ENCODE peak calls at places on chromosomes 11 and 22, in four cellular contexts. H is OCI-LY7, L is A673, S is A549. U is an unnamed sample.

GRCh38 chr22:46734830-46735453 is 3.1 kb downstream of the CERK start:
- DNase-seq in H (peak; percentile 88), L (no peak), S (no peak), U (no peak)

GRCh38 chr11:34926101-34926830 is 9.8 kb downstream of the PDHX start:
- DNase-seq in H (peak; percentile 58), L (peak; percentile 89), S (peak; percentile 53), U (peak; percentile 54)

GRCh38 chr11:100855466-100856067 is 168.5 kb downstream of the ARHGAP42 start:
- DNase-seq in H (peak; percentile 39), L (peak; percentile 85), S (peak; percentile 57), U (peak; percentile 60)

GRCh38 chr22:48942698-48943566 is 884.7 kb downstream of the BRD1 start:
- DNase-seq in H (no peak), L (no peak), S (no peak), U (no peak)

GRCh38 chr11:119338946-119339580 is 1.6 kb downstream of the C1QTNF5 start:
- DNase-seq in H (no peak), L (no peak), S (no peak), U (no peak)

GRCh38 chr22:22181515-22181959 is 63.0 kb upstream of the VPREB1 start:
- DNase-seq in H (no peak), L (no peak), S (peak; percentile 18), U (no peak)

GRCh38 chr11:19832166-19832750 is 119.6 kb downstream of the NAV2 start:
- DNase-seq in H (no peak), L (no peak), S (no peak), U (peak; percentile 20)

GRCh38 chr11:44269369-44270351 is 40.3 kb downstream of the ALX4 start:
- DNase-seq in H (no peak), L (no peak), S (no peak), U (no peak)

GRCh38 chr22:28245579-28246224 is 326.6 kb upstream of the PITPNB start:
- DNase-seq in H (no peak), L (no peak), S (no peak), U (no peak)

GRCh38 chr11:123054301-123055065 is 7.5 kb downstream of the HSPA8 start:
- DNase-seq in H (peak; percentile 88), L (peak; percentile 94), S (peak; percentile 70), U (peak; percentile 93)

GRCh38 chr22:17368727-17369552 is at the start of gene CECR2:
- DNase-seq in H (peak; percentile 71), L (peak; percentile 56), S (peak; percentile 21), U (peak; percentile 95)

GRCh38 chr22:17370036-17370765 is 941 bp downstream of the CECR2 start:
- DNase-seq in H (no peak), L (no peak), S (no peak), U (peak; percentile 76)

GRCh38 chr22:17369553-17370035 is 334 bp downstream of the CECR2 start:
- DNase-seq in H (peak; percentile 30), L (no peak), S (no peak), U (peak; percentile 88)

GRCh38 chr22:17371446-17371845 is 2.2 kb downstream of the CECR2 start:
- DNase-seq in H (no peak), L (no peak), S (no peak), U (no peak)

DNA sequence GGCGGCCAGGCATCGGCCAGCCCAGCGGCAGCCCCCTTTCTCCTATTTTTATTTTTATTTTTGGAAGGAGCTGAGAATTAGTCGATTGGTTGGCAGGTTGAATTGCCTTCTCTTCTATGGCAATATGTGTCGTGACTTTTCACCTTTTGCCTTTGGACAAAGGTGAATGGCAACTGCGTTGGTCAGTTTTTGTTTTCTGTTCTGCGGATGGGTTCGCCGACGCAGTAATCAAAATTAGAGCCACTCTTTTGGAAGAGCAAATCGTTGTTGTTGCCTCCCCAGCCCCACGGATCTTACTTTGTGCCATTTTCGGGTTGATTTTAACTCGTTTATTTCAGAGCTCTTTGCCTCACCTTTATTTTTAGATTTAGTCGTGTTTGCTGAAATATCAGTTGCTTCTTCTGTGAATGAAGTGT is 1.5 kb downstream of the CECR2 start:
- DNase-seq in H (no peak), L (no peak), S (no peak), U (no peak)
- H3K4me1 ChIP-seq in H (peaks cover 14% of the 10 kb centered on the region), L (peaks cover 7% of the 10 kb centered on the region), S (peaks cover 13% of the 10 kb centered on the region), U (peaks cover 57% of the 10 kb centered on the region)

DNA sequence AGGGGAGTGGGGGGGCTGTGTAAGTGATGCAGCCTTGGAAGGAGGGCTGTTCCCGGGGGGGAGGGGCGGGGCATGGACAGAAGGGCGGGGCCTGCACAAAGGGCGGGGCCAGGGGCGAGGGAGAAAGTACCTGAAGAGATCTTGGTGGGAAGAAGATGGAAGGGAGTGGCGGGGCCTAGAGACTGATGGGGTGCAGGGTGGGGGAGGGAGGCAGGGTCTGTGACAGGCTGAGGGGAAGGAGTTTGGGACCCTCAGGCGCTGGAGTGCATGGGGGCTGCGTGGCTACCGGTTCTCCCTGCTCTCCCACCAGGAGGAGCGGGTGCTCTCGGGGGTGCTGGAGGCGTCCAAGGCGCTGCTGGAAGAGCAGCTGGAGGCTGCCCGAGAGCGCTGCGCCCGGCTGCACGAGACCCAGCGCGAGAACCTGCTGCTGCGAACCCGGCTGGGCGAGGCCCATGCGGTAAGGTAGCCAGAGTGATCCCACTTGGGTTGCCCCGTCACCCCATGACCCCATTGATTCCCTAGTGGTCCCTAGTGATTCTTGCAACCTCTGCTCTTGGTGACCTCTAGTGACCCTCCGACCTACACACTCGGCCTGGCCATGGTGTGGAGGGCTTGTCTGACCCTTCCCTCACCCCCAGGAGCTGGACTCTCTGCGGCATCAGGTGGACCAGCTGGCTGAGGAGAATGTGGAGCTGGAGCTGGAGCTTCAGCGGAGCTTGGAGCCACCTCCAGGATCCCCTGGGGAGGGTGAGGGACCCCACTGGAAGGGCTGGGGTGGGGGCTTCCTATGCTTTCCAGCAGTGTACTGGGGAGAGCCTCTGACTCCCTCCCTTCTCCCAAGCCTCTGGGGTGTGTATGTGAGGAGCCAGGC is 3.1 kb downstream of the CCDC88B start:
- DNase-seq in H (no peak), L (no peak), S (no peak), U (no peak)
- H3K4me1 ChIP-seq in H (peaks cover 35% of the 10 kb centered on the region), L (no peaks in the 10 kb centered on the region), S (peaks cover 22% of the 10 kb centered on the region), U (peaks cover 17% of the 10 kb centered on the region)

GRCh38 chr11:67612751-67613150 is 6.0 kb downstream of the NDUFV1 start:
- DNase-seq in H (no peak), L (no peak), S (no peak), U (no peak)

GRCh38 chr11:67610302-67610868 is 3.6 kb downstream of the NDUFV1 start:
- DNase-seq in H (no peak), L (no peak), S (no peak), U (no peak)

GRCh38 chr11:67613313-67613959 is 6.7 kb downstream of the NDUFV1 start:
- DNase-seq in H (no peak), L (no peak), S (no peak), U (no peak)

GRCh38 chr11:67611165-67611564 is 4.4 kb downstream of the NDUFV1 start:
- DNase-seq in H (no peak), L (no peak), S (no peak), U (no peak)

GRCh38 chr11:67611704-67612587 is 5.2 kb downstream of the NDUFV1 start:
- DNase-seq in H (no peak), L (no peak), S (no peak), U (no peak)
- H3K4me1 ChIP-seq in H (peaks cover 47% of the 10 kb centered on the region), L (peaks cover 9% of the 10 kb centered on the region), S (peaks cover 9% of the 10 kb centered on the region), U (peaks cover 14% of the 10 kb centered on the region)

GRCh38 chr11:66371627-66372415 is at the start of gene SLC29A2:
- DNase-seq in H (peak; percentile 95), L (peak; percentile 98), S (peak; percentile 68), U (peak; percentile 97)

GRCh38 chr11:66367561-66368312 is 3.8 kb downstream of the SLC29A2 start:
- DNase-seq in H (no peak), L (no peak), S (no peak), U (no peak)

GRCh38 chr11:66368484-66368883 is 3.1 kb downstream of the SLC29A2 start:
- DNase-seq in H (no peak), L (no peak), S (no peak), U (no peak)

GRCh38 chr11:66366844-66367477 is 4.6 kb downstream of the SLC29A2 start:
- DNase-seq in H (no peak), L (no peak), S (no peak), U (no peak)

DNA sequence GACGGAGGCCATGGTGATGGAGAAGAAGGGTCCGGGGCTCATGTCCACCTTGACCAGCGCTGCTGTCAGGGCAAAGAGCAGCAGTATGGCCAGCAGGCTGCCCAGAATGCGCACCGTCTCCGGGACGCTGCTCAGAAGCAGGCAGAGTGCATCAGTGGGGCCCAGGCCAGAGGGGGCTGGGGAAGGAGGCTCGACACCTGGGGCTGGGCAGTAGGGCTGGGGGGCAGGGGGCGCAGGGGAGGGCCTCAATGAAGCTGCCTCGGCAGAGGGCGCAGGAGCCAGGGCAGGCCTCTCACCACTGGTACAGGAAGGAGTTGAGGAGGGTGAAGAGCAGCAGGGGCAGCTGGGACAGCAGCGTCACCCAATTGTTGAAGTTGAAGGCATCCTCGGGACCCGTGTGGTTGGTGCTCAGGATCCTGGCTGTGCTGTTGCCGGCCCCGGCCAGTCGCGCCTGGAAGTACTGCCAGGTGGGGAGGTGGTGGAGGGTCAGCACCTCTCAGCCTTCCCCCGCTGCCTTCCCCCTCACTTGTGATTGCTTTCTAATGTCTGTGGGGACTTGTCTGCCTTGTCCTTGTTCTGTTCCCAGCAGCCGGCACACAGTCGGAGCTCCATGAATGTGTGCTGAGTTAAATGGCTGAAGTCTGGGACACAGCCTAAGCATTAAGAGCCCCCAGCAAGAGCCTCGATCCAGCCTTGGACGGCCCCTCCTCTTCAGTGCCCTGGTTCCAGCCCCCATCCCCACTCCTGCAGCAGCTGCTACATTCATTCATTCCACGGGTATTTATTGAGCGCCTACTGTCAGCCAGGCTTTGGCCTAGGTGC is 2.3 kb downstream of the SLC29A2 start:
- DNase-seq in H (no peak), L (no peak), S (no peak), U (no peak)
- H3K4me1 ChIP-seq in H (peaks cover 22% of the 10 kb centered on the region), L (peaks cover 30% of the 10 kb centered on the region), S (peaks cover 17% of the 10 kb centered on the region), U (peaks cover 15% of the 10 kb centered on the region)